ENCODE peak calls at places on chromosomes 5 and 9, in eight cellular contexts. C is stomach, H is esophagus squamous epithelium, F is HCT116, L is gastrocnemius medialis, R is heart left ventricle, V is ovary, X is uterus. N is an unnamed sample. For H3K4me1 and H3K36me3, the result is how much of the 10 kb centered on the place peaks cover.

GRCh38 chr5:159120446-159120845 is 20.7 kb upstream of the EBF1 start:
- DNase-seq in X (no peak), L (no peak), H (no peak), V (no peak), C (no peak), R (no peak), F (no peak), N (no peak)

GRCh38 chr9:9998491-9999287 is 614.1 kb downstream of the PTPRD start:
- DNase-seq in V (no peak), H (no peak), C (no peak), F (no peak), X (no peak), R (no peak), L (no peak), N (no peak)

GRCh38 chr9:132562313-132562588 is 20.2 kb upstream of the BARHL1 start:
- DNase-seq in V (no peak), H (no peak), F (no peak), X (no peak), C (no peak), R (no peak), L (no peak), N (no peak)

GRCh38 chr5:111976705-111977104 is 219.7 kb upstream of the NREP start:
- DNase-seq in R (no peak), C (no peak), L (no peak), V (no peak), H (no peak), F (no peak), X (no peak), N (no peak)

GRCh38 chr5:88269222-88269771 is 652 bp upstream of the TMEM161B start:
- DNase-seq in X (no peak), L (peak), F (no peak), R (no peak), V (peak), H (no peak), C (no peak), N (peak)

GRCh38 chr5:93163010-93163663 is 417.9 kb downstream of the NR2F1-AS1 start:
- DNase-seq in C (no peak), H (no peak), L (no peak), X (no peak), F (peak), V (no peak), R (no peak), N (no peak)

GRCh38 chr5:2288466-2288865 is 405.7 kb upstream of the IRX4 start:
- DNase-seq in X (no peak), V (no peak), C (no peak), L (no peak), H (no peak), R (no peak), F (no peak), N (no peak)

GRCh38 chr5:107512029-107512428 is 158.7 kb downstream of the EFNA5 start:
- DNase-seq in H (no peak), L (no peak), C (no peak), V (no peak), R (no peak), X (no peak), F (no peak), N (no peak)

DNA sequence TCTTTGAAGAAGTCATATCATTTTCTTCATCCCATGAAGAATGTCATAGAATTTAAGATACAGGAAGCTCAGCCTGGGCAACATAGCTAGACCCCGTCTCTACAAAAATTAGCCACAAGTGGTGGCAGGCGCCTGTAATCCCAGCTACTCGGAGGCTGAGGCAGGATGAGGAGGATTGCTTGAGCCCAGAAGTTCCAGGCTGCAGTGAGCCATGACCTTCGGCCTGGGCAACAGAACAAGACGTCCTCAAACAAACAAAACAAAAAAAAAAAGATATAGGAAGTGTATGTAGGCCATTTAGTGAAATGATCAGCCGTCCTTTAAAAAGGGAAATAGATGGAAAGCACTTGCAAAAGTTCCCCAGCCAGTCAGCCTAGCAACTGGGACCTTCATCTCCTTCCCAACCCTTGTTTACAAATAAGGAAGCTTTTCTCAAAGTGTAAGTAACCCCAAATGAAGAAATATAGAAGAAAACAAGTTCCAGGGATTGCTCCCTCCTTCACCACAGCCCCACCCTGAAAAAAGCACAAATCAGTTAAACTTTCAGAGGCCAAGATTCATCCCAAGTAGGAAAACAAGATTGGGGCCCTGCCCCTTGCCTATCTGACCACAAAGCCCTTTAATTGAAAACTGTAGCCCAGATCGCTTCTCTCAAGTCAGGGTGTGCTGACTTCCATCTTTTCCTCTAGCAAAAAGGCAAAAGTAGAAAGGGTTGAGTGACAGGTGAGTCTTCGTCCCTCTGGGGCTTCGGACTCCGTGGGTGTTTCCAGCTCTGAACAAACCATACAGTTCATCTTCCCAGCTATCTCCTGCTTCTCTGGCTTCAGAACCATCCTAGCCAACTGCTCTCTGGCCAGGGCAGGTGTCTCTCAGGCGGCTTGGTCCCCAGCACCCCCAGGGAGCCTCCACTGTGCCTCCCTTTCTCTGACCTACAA is 1.2 kb downstream of the SLC31A2 start:
- DNase-seq in F (no peak), X (no peak), R (no peak), L (no peak), C (no peak), H (no peak), V (peak), N (peak)
- H3K4me1 ChIP-seq in F (under half), X (under half), R (under half), L (under half), C (half or more), H (under half), V (under half), N (under half)

GRCh38 chr5:109857405-109858031 is 167.8 kb downstream of the MAN2A1 start:
- DNase-seq in C (no peak), F (no peak), V (no peak), H (no peak), L (no peak), R (no peak), X (no peak), N (no peak)
- H3K36me3 ChIP-seq in C (half or more), F (under half), V (under half), H (half or more), L (under half), R (half or more), X (under half), N (under half)

GRCh38 chr5:96703985-96704384 is 41.8 kb downstream of the CAST start:
- DNase-seq in C (no peak), L (peak), H (no peak), R (no peak), V (no peak), X (no peak), F (no peak), N (no peak)

GRCh38 chr5:96702503-96703383 is 40.6 kb downstream of the CAST start:
- DNase-seq in R (peak), H (peak), V (peak), L (peak), F (peak), X (peak), C (peak), N (peak)

GRCh38 chr5:96699186-96699820 is 37.1 kb downstream of the CAST start:
- DNase-seq in L (no peak), C (no peak), V (no peak), X (no peak), F (no peak), R (no peak), H (no peak), N (no peak)

GRCh38 chr5:96706433-96707111 is 44.4 kb downstream of the CAST start:
- DNase-seq in C (no peak), F (no peak), V (no peak), X (no peak), H (no peak), R (no peak), L (peak), N (no peak)

DNA sequence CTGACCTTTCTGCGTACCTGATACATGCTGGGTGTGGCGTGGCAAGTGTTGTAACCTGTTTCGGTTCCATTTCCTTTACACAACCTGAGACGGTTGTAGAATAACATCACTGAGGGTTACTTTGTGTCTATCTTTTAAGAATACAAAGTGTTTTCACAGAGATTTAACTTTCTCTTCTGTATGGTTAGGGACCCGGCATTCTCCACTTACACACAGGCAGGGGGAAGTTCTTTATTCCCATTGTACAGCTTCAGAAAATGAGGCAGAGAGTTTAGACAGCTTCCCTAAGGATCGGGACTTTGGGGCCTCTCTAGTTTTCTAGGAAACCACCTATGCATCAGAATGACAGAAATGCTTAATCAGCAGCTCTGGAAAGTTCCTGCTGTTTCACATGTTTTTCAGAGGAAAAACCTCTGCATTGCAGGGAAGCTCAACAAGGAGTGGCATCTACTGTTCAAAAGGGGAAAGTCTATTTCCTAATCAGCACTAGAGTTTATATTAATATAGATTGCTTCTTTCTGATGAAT is 41.3 kb downstream of the CAST start:
- DNase-seq in F (no peak), L (peak), C (peak), R (no peak), V (no peak), X (no peak), H (no peak), N (no peak)
- TF ChIP-seq POLR2A in F (no peak), L (peak), C (no peak), R (no peak), V (no peak), X (no peak), H (no peak), N (no peak)

GRCh38 chr5:84438456-84438855 is 53.8 kb upstream of the EDIL3 start:
- DNase-seq in L (no peak), X (no peak), R (no peak), V (no peak), F (no peak), C (no peak), H (no peak), N (no peak)

GRCh38 chr5:84430863-84431663 is 46.4 kb upstream of the EDIL3 start:
- DNase-seq in C (no peak), H (no peak), X (no peak), F (no peak), V (no peak), R (no peak), L (no peak), N (no peak)

GRCh38 chr5:84437673-84438315 is 53.1 kb upstream of the EDIL3 start:
- DNase-seq in C (no peak), X (no peak), L (no peak), F (peak), R (no peak), V (no peak), H (no peak), N (no peak)

GRCh38 chr5:84433461-84433860 is 48.8 kb upstream of the EDIL3 start:
- DNase-seq in V (no peak), F (no peak), C (no peak), X (no peak), H (no peak), R (no peak), L (no peak), N (no peak)

GRCh38 chr5:84436866-84437265 is 52.2 kb upstream of the EDIL3 start:
- DNase-seq in L (no peak), X (no peak), H (no peak), V (no peak), R (no peak), C (no peak), F (no peak), N (no peak)
- H3K4me1 ChIP-seq in L (under half), X (under half), H (under half), V (under half), R (under half), C (under half), F (under half), N (under half)

DNA sequence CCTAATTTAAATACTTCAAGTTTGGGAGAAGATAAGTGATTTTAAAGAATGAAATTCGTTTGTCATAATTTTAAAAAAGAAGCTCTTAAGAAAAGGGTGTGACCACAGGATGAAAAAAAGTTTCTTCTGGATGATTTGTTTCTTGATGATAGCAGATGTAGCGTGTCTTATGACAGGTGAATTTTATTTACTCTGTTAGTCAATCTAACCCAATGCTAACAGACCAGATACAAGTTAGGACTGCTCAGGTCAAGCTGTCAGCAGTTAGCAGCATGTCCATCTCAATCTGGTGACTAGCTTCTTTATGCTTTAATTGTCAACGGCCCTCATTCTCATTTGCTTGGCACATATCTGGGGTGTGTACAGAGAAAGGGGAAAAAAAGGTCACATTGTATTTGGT is 456.0 kb downstream of the BNC2 start:
- DNase-seq in C (no peak), R (no peak), L (no peak), H (no peak), X (no peak), F (no peak), V (no peak), N (no peak)
- H3K36me3 ChIP-seq in C (under half), R (under half), L (under half), H (under half), X (under half), F (under half), V (under half), N (under half)

DNA sequence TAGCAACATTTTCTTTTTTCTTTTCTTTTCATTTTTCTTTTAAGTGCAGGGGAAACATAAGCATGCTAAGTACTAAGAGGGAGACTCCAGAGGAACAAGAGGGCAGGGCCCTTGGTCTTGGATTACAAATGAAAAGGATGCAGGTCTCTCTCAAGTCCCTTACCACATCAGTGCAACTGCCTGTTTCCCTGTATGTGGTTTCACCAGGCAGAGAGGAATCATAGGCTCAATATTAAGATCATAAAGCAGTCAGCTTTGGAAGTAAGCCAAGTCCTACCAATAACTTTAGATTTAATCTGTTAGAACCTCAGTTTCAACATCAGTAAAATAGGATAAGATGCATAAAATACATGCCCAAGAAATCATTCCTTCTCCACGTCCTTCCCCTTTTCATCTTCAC is 422.7 kb upstream of the PAPPA start:
- DNase-seq in C (no peak), L (no peak), X (no peak), V (no peak), R (no peak), F (no peak), H (no peak), N (no peak)
- TF ChIP-seq POLR2A in C (no peak), L (no peak), X (no peak), V (no peak), R (no peak), F (no peak), H (no peak), N (no peak)

N was measured in thyroid gland.